ENCODE peak calls at places on chromosome 18, in five cellular contexts. Q is chondrocyte; V is activated naive CD4-positive, alpha-beta T cell treated with anti-CD3 and anti-CD28 coated beads for 36 hours; I is posterior cingulate gyrus; C is HCT116. H is an unnamed sample.

GRCh38 chr18:30177056-30177455 is 865.5 kb downstream of the DSC3 start:
- DNase-seq in Q (no peak), V (no peak), I (no peak), C (no peak), H (no peak)

GRCh38 chr18:1273469-1273868 is 368.8 kb downstream of the ADCYAP1 start:
- DNase-seq in Q (no peak), V (no peak), I (no peak), C (no peak), H (no peak)

GRCh38 chr18:40415224-40415791 is 1539.7 kb upstream of the PIK3C3 start:
- DNase-seq in Q (no peak), V (no peak), I (no peak), C (no peak), H (no peak)

GRCh38 chr18:48592540-48592939 is 53.7 kb downstream of the CTIF start:
- DNase-seq in Q (no peak), V (no peak), I (no peak), C (no peak), H (no peak)

GRCh38 chr18:33573193-33573592 is 4.8 kb upstream of the ASXL3 start:
- DNase-seq in Q (no peak), V (no peak), I (no peak), C (no peak), H (no peak)

GRCh38 chr18:33951031-33951430 is 273.7 kb downstream of the NOL4 start:
- DNase-seq in Q (no peak), V (no peak), I (no peak), C (no peak), H (no peak)

GRCh38 chr18:65527879-65528633 is 222.8 kb upstream of the CDH7 start:
- DNase-seq in Q (no peak), V (no peak), I (no peak), C (no peak), H (no peak)

GRCh38 chr18:23953984-23954383 is 60.6 kb upstream of the TTC39C start:
- DNase-seq in Q (no peak), V (no peak), I (no peak), C (no peak), H (no peak)

GRCh38 chr18:31792580-31792911 is 31.9 kb upstream of the SLC25A52 start:
- DNase-seq in Q (no peak), V (no peak), I (no peak), C (no peak), H (no peak)

GRCh38 chr18:79723628-79724027 is 44.0 kb downstream of the CTDP1 start:
- DNase-seq in Q (no peak), V (no peak), I (no peak), C (no peak), H (no peak)

GRCh38 chr18:50051288-50051687 is 143.7 kb downstream of the MYO5B start:
- DNase-seq in Q (no peak), V (no peak), I (no peak), C (no peak), H (no peak)

GRCh38 chr18:60649107-60649506 is 276.5 kb upstream of the MC4R start:
- DNase-seq in Q (no peak), V (no peak), I (no peak), C (no peak), H (no peak)

GRCh38 chr18:78732273-78733210 is 247.1 kb upstream of the SALL3 start:
- DNase-seq in Q (no peak), V (no peak), I (no peak), C (no peak), H (no peak)

GRCh38 chr18:7954229-7954628 is 387.1 kb downstream of the PTPRM start:
- DNase-seq in Q (no peak), V (no peak), I (no peak), C (no peak), H (no peak)

GRCh38 chr18:54529444-54529843 is 61.6 kb upstream of the DYNAP start:
- DNase-seq in Q (no peak), V (no peak), I (no peak), C (no peak), H (no peak)

GRCh38 chr18:33440011-33440383 is 524 bp downstream of the CCDC178 start:
- DNase-seq in Q (no peak), V (no peak), I (peak), C (no peak), H (no peak)

GRCh38 chr18:12308386-12309100 is 502 bp downstream of the TUBB6 start:
- DNase-seq in Q (no peak), V (peak), I (no peak), C (no peak), H (peak)

GRCh38 chr18:9869713-9870430 is 15.9 kb upstream of the TXNDC2 start:
- DNase-seq in Q (no peak), V (no peak), I (no peak), C (peak), H (peak)

GRCh38 chr18:44945847-44946490 is 265.3 kb downstream of the SETBP1 start:
- DNase-seq in Q (no peak), V (no peak), I (no peak), C (no peak), H (no peak)

GRCh38 chr18:48833701-48834394 is 116.9 kb downstream of the SMAD7 start:
- DNase-seq in Q (peak), V (peak), I (no peak), C (no peak), H (peak)

GRCh38 chr18:65768379-65768778 is 17.6 kb downstream of the CDH7 start:
- DNase-seq in Q (no peak), V (no peak), I (no peak), C (no peak), H (no peak)

GRCh38 chr18:35456181-35456850 is 41.4 kb downstream of the INO80C start:
- DNase-seq in Q (no peak), V (no peak), I (no peak), C (peak), H (no peak)

GRCh38 chr18:54743596-54743995 is 84.7 kb upstream of the RAB27B start:
- DNase-seq in Q (no peak), V (no peak), I (no peak), C (no peak), H (no peak)

GRCh38 chr18:35143615-35144596 is 96.9 kb upstream of the ZNF397 start:
- DNase-seq in Q (no peak), V (peak), I (peak), C (peak), H (peak)

GRCh38 chr18:8616026-8616401 is 6.8 kb downstream of the RAB12 start:
- DNase-seq in Q (no peak), V (no peak), I (no peak), C (no peak), H (no peak)

GRCh38 chr18:48029296-48029986 is 99.0 kb upstream of the SMAD2 start:
- DNase-seq in Q (no peak), V (no peak), I (no peak), C (no peak), H (no peak)

GRCh38 chr18:904135-905090 is at the start of gene ADCYAP1:
- DNase-seq in Q (no peak), V (no peak), I (peak), C (no peak), H (no peak)

H was measured in PC-9.